ENCODE peak calls at places on chromosomes 2 and 18, in nine cellular contexts. One of them, this sample, is unnamed.

GRCh38 chr2:33426666-33427231 is 49.7 kb upstream of the RASGRP3 start:
- DNase-seq in memory B cell: no peak
- DNase-seq in GM12891: no peak
- DNase-seq in endothelial cell: no peak
- DNase-seq in colonic mucosa: no peak
- DNase-seq in amygdala: no peak
- DNase-seq in stimulated activated CD4-positive, alpha-beta T cell treated with anti-CD3 and anti-CD28 coated beads, Interleukin-4, amount 100 ng/mL, for 4 hours: no peak
- DNase-seq in astrocyte of the spinal cord: peak
- DNase-seq in AG10803: peak
- DNase-seq in this sample: peak

GRCh38 chr2:165105911-165106310 is 97.9 kb downstream of the SCN3A start:
- DNase-seq in memory B cell: no peak
- DNase-seq in GM12891: no peak
- DNase-seq in endothelial cell: no peak
- DNase-seq in colonic mucosa: no peak
- DNase-seq in amygdala: no peak
- DNase-seq in stimulated activated CD4-positive, alpha-beta T cell treated with anti-CD3 and anti-CD28 coated beads, Interleukin-4, amount 100 ng/mL, for 4 hours: no peak
- DNase-seq in astrocyte of the spinal cord: no peak
- DNase-seq in AG10803: no peak
- DNase-seq in this sample: no peak

GRCh38 chr18:3261393-3262233 is at the start of gene MYL12B:
- DNase-seq in memory B cell: peak
- DNase-seq in GM12891: peak
- DNase-seq in endothelial cell: peak
- DNase-seq in colonic mucosa: peak
- DNase-seq in amygdala: peak
- DNase-seq in stimulated activated CD4-positive, alpha-beta T cell treated with anti-CD3 and anti-CD28 coated beads, Interleukin-4, amount 100 ng/mL, for 4 hours: peak
- DNase-seq in astrocyte of the spinal cord: peak
- DNase-seq in AG10803: peak
- DNase-seq in this sample: peak

GRCh38 chr18:35143615-35144596 is 96.9 kb upstream of the ZNF397 start:
- DNase-seq in memory B cell: no peak
- DNase-seq in GM12891: no peak
- DNase-seq in endothelial cell: peak
- DNase-seq in colonic mucosa: peak
- DNase-seq in amygdala: peak
- DNase-seq in stimulated activated CD4-positive, alpha-beta T cell treated with anti-CD3 and anti-CD28 coated beads, Interleukin-4, amount 100 ng/mL, for 4 hours: peak
- DNase-seq in astrocyte of the spinal cord: peak
- DNase-seq in AG10803: peak
- DNase-seq in this sample: peak

GRCh38 chr2:208415897-208416296 is 9.3 kb downstream of the PTH2R start:
- DNase-seq in memory B cell: no peak
- DNase-seq in GM12891: no peak
- DNase-seq in endothelial cell: no peak
- DNase-seq in colonic mucosa: no peak
- DNase-seq in amygdala: no peak
- DNase-seq in stimulated activated CD4-positive, alpha-beta T cell treated with anti-CD3 and anti-CD28 coated beads, Interleukin-4, amount 100 ng/mL, for 4 hours: no peak
- DNase-seq in astrocyte of the spinal cord: no peak
- DNase-seq in AG10803: no peak
- DNase-seq in this sample: no peak

GRCh38 chr18:41347057-41347456 is 608.0 kb upstream of the PIK3C3 start:
- DNase-seq in memory B cell: no peak
- DNase-seq in GM12891: no peak
- DNase-seq in endothelial cell: no peak
- DNase-seq in colonic mucosa: no peak
- DNase-seq in amygdala: no peak
- DNase-seq in stimulated activated CD4-positive, alpha-beta T cell treated with anti-CD3 and anti-CD28 coated beads, Interleukin-4, amount 100 ng/mL, for 4 hours: no peak
- DNase-seq in astrocyte of the spinal cord: peak
- DNase-seq in AG10803: peak
- DNase-seq in this sample: no peak

GRCh38 chr2:29923110-29923721 is 1.8 kb upstream of the ALK start:
- DNase-seq in memory B cell: peak
- DNase-seq in GM12891: peak
- DNase-seq in endothelial cell: peak
- DNase-seq in colonic mucosa: peak
- DNase-seq in amygdala: peak
- DNase-seq in stimulated activated CD4-positive, alpha-beta T cell treated with anti-CD3 and anti-CD28 coated beads, Interleukin-4, amount 100 ng/mL, for 4 hours: peak
- DNase-seq in astrocyte of the spinal cord: peak
- DNase-seq in AG10803: peak
- DNase-seq in this sample: peak

GRCh38 chr18:43420091-43420490 is 142.8 kb upstream of the SYT4 start:
- DNase-seq in memory B cell: no peak
- DNase-seq in GM12891: no peak
- DNase-seq in endothelial cell: no peak
- DNase-seq in colonic mucosa: no peak
- DNase-seq in amygdala: no peak
- DNase-seq in stimulated activated CD4-positive, alpha-beta T cell treated with anti-CD3 and anti-CD28 coated beads, Interleukin-4, amount 100 ng/mL, for 4 hours: no peak
- DNase-seq in astrocyte of the spinal cord: no peak
- DNase-seq in AG10803: no peak
- DNase-seq in this sample: no peak

GRCh38 chr18:48951448-48952286 is 902 bp upstream of the SMAD7 start:
- DNase-seq in memory B cell: peak
- DNase-seq in GM12891: peak
- DNase-seq in endothelial cell: peak
- DNase-seq in colonic mucosa: peak
- DNase-seq in amygdala: peak
- DNase-seq in stimulated activated CD4-positive, alpha-beta T cell treated with anti-CD3 and anti-CD28 coated beads, Interleukin-4, amount 100 ng/mL, for 4 hours: peak
- DNase-seq in astrocyte of the spinal cord: peak
- DNase-seq in AG10803: peak
- DNase-seq in this sample: peak

GRCh38 chr2:197183355-197183754 is 127.2 kb downstream of the ANKRD44 start:
- DNase-seq in memory B cell: no peak
- DNase-seq in GM12891: no peak
- DNase-seq in endothelial cell: no peak
- DNase-seq in colonic mucosa: no peak
- DNase-seq in amygdala: no peak
- DNase-seq in stimulated activated CD4-positive, alpha-beta T cell treated with anti-CD3 and anti-CD28 coated beads, Interleukin-4, amount 100 ng/mL, for 4 hours: no peak
- DNase-seq in astrocyte of the spinal cord: peak
- DNase-seq in AG10803: no peak
- DNase-seq in this sample: no peak

GRCh38 chr2:230692760-230693159 is 19.9 kb upstream of the CAB39 start:
- DNase-seq in memory B cell: no peak
- DNase-seq in GM12891: no peak
- DNase-seq in endothelial cell: no peak
- DNase-seq in colonic mucosa: no peak
- DNase-seq in amygdala: no peak
- DNase-seq in stimulated activated CD4-positive, alpha-beta T cell treated with anti-CD3 and anti-CD28 coated beads, Interleukin-4, amount 100 ng/mL, for 4 hours: no peak
- DNase-seq in astrocyte of the spinal cord: no peak
- DNase-seq in AG10803: no peak
- DNase-seq in this sample: no peak

GRCh38 chr2:121197369-121198091 is 87.5 kb downstream of the TFCP2L1 start:
- DNase-seq in memory B cell: no peak
- DNase-seq in GM12891: no peak
- DNase-seq in endothelial cell: no peak
- DNase-seq in colonic mucosa: peak
- DNase-seq in amygdala: peak
- DNase-seq in stimulated activated CD4-positive, alpha-beta T cell treated with anti-CD3 and anti-CD28 coated beads, Interleukin-4, amount 100 ng/mL, for 4 hours: no peak
- DNase-seq in astrocyte of the spinal cord: peak
- DNase-seq in AG10803: peak
- DNase-seq in this sample: no peak

GRCh38 chr2:8306530-8307351 is 375.1 kb upstream of the ID2 start:
- DNase-seq in memory B cell: no peak
- DNase-seq in GM12891: no peak
- DNase-seq in endothelial cell: no peak
- DNase-seq in colonic mucosa: peak
- DNase-seq in amygdala: no peak
- DNase-seq in stimulated activated CD4-positive, alpha-beta T cell treated with anti-CD3 and anti-CD28 coated beads, Interleukin-4, amount 100 ng/mL, for 4 hours: no peak
- DNase-seq in astrocyte of the spinal cord: peak
- DNase-seq in AG10803: peak
- DNase-seq in this sample: no peak

GRCh38 chr2:24107336-24107735 is 15.8 kb downstream of the PFN4 start:
- DNase-seq in memory B cell: no peak
- DNase-seq in GM12891: no peak
- DNase-seq in endothelial cell: no peak
- DNase-seq in colonic mucosa: no peak
- DNase-seq in amygdala: no peak
- DNase-seq in stimulated activated CD4-positive, alpha-beta T cell treated with anti-CD3 and anti-CD28 coated beads, Interleukin-4, amount 100 ng/mL, for 4 hours: no peak
- DNase-seq in astrocyte of the spinal cord: no peak
- DNase-seq in AG10803: no peak
- DNase-seq in this sample: no peak